ENCODE peak calls at places on chromosomes 5 and 9, in ten cellular contexts. U is iris pigment epithelial cell; O is hypothalamus; H is pulmonary artery endothelial cell; K is fibroblast of mammary gland; B is GM12865; A is NCI-H1930; V is H4; Y is activated CD8-positive, alpha-beta memory T cell treated with anti-CD3 and anti-CD28 coated beads for 24 hours; L is central memory CD4-positive, alpha-beta T cell. R is an unnamed sample.

GRCh38 chr9:131278421-131279111 is 2.3 kb upstream of the FAM78A start:
- DNase-seq in V (no peak), Y (peak), B (no peak), O (no peak), H (no peak), U (no peak), K (no peak), L (peak), A (no peak), R (no peak)

GRCh38 chr9:29285818-29286217 is 1712.5 kb upstream of the C9orf72 start:
- DNase-seq in L (no peak), U (no peak), O (no peak), A (no peak), B (no peak), Y (no peak), H (no peak), K (peak), V (peak), R (no peak)

GRCh38 chr5:134554319-134555222 is 29.1 kb downstream of the JADE2 start:
- DNase-seq in B (peak), V (peak), Y (peak), U (peak), O (no peak), A (no peak), K (peak), L (peak), H (no peak), R (no peak)

GRCh38 chr5:117590944-117591343 is 1016.3 kb upstream of the SEMA6A start:
- DNase-seq in L (no peak), A (no peak), O (no peak), K (no peak), B (peak), Y (no peak), V (peak), U (peak), H (no peak), R (no peak)

GRCh38 chr5:155103164-155103563 is 89.6 kb downstream of the KIF4B start:
- DNase-seq in A (no peak), Y (no peak), H (no peak), K (peak), L (no peak), U (no peak), O (no peak), B (no peak), V (no peak), R (no peak)

GRCh38 chr5:39361306-39361705 is 3.0 kb downstream of the C9 start:
- DNase-seq in A (no peak), B (no peak), H (no peak), V (no peak), O (no peak), U (no peak), L (no peak), K (no peak), Y (no peak), R (no peak)

GRCh38 chr5:71782771-71783770 is 64.0 kb downstream of the CARTPT start:
- DNase-seq in U (peak), V (peak), L (peak), O (peak), K (peak), Y (peak), A (peak), B (peak), H (peak), R (no peak)

GRCh38 chr5:150356575-150357284 is 767 bp upstream of the TCOF1 start:
- DNase-seq in H (no peak), L (no peak), B (no peak), Y (no peak), V (no peak), O (no peak), A (no peak), K (no peak), U (no peak), R (no peak)

GRCh38 chr9:82021198-82021597 is 32.6 kb downstream of the SPATA31D1 start:
- DNase-seq in U (peak), K (peak), V (peak), O (no peak), L (no peak), H (no peak), A (no peak), Y (no peak), B (no peak), R (peak)

GRCh38 chr9:71357346-71357745 is 235.9 kb upstream of the TRPM3 start:
- DNase-seq in U (no peak), A (no peak), V (no peak), H (no peak), B (no peak), O (no peak), K (no peak), Y (no peak), L (no peak), R (no peak)

GRCh38 chr5:81125959-81126358 is 107.2 kb upstream of the CKMT2 start:
- DNase-seq in B (no peak), V (no peak), L (no peak), H (no peak), K (peak), A (no peak), U (peak), O (no peak), Y (no peak), R (no peak)

GRCh38 chr5:219492-219891 is 1.4 kb downstream of the SDHA start:
- DNase-seq in B (peak), L (peak), V (no peak), U (peak), H (no peak), A (no peak), Y (peak), O (no peak), K (peak), R (no peak)

GRCh38 chr5:59712836-59713487 is 180.6 kb downstream of the PDE4D start:
- DNase-seq in V (no peak), B (peak), Y (no peak), U (peak), H (no peak), O (no peak), L (no peak), A (no peak), K (peak), R (no peak)

GRCh38 chr9:18747590-18747989 is 273.6 kb downstream of the ADAMTSL1 start:
- DNase-seq in V (peak), O (no peak), Y (no peak), U (no peak), H (no peak), L (no peak), K (no peak), B (no peak), A (no peak), R (no peak)